ENCODE peak calls at places on chromosomes 6 and 20, in ten cellular contexts. F is CD4-positive, alpha-beta T cell; G is breast epithelium; A is HFF-Myc; J is progenitor cell of endocrine pancreas; M is A549; T is H1; R is WTC11; O is AG09309; Q is fibroblast of lung. Y is an unnamed sample.

GRCh38 chr6:151330130-151330715 is 61.1 kb downstream of the ZBTB2 start:
- DNase-seq in J (no peak), F (no peak), O (peak; percentile 75), Q (peak; percentile 78), T (no peak), G (no peak), M (no peak), A (peak; percentile 81), R (no peak), Y (peak; percentile 67)

GRCh38 chr20:53981752-53982437 is 88.5 kb downstream of the BCAS1 start:
- DNase-seq in Q (peak; percentile 32), J (no peak), M (no peak), O (no peak), R (no peak), A (no peak), G (no peak), T (no peak), F (no peak), Y (no peak)

GRCh38 chr6:119442776-119443184 is 93.2 kb upstream of the MAN1A1 start:
- DNase-seq in T (no peak), M (no peak), O (no peak), F (no peak), J (no peak), Q (no peak), G (peak; percentile 21), A (no peak), R (no peak), Y (no peak)

GRCh38 chr20:50194831-50195523 is 4.3 kb downstream of the CEBPB start:
- DNase-seq in J (no peak), G (no peak), F (no peak), T (no peak), O (no peak), R (no peak), Q (no peak), A (no peak), M (peak; percentile 47), Y (no peak)

GRCh38 chr6:34519971-34520644 is 36.0 kb downstream of the SPDEF start:
- DNase-seq in M (no peak), A (no peak), R (peak; percentile 6), O (no peak), G (no peak), J (no peak), F (no peak), Q (no peak), T (no peak), Y (no peak)

GRCh38 chr6:56802570-56802969 is 152.3 kb upstream of the BEND6 start:
- DNase-seq in M (peak; percentile 56), R (no peak), O (no peak), Q (peak; percentile 79), J (no peak), A (peak; percentile 59), F (no peak), T (no peak), G (no peak), Y (no peak)

GRCh38 chr20:43550456-43550855 is 8.4 kb upstream of the SGK2 start:
- DNase-seq in T (no peak), A (no peak), G (no peak), F (no peak), R (no peak), Q (no peak), J (no peak), O (no peak), M (no peak), Y (no peak)

GRCh38 chr6:38959138-38959537 is 89.4 kb upstream of the GLP1R start:
- DNase-seq in J (no peak), T (no peak), M (no peak), F (no peak), A (no peak), G (no peak), R (no peak), Q (no peak), O (no peak), Y (no peak)

GRCh38 chr6:141483561-141484061 is 649.1 kb upstream of the GJE1 start:
- DNase-seq in F (peak; percentile 14), O (peak; percentile 97), J (no peak), R (no peak), Q (peak; percentile 93), M (peak; percentile 51), G (no peak), T (no peak), A (peak; percentile 81), Y (peak; percentile 61)

GRCh38 chr6:7045331-7045730 is 62.4 kb upstream of the RREB1 start:
- DNase-seq in O (no peak), R (no peak), A (no peak), F (no peak), J (no peak), Q (no peak), G (no peak), M (no peak), T (no peak), Y (no peak)

GRCh38 chr6:4377635-4378034 is 242.3 kb upstream of the ECI2 start:
- DNase-seq in A (no peak), T (no peak), Q (no peak), R (no peak), O (no peak), G (no peak), J (no peak), F (no peak), M (no peak), Y (no peak)

GRCh38 chr6:105560611-105561066 is 157.8 kb upstream of the PREP start:
- DNase-seq in A (no peak), T (no peak), J (no peak), M (no peak), F (no peak), Q (peak; percentile 75), G (no peak), O (peak; percentile 25), R (no peak), Y (no peak)

GRCh38 chr20:45902199-45902701 is 9.7 kb downstream of the PLTP start:
- DNase-seq in T (no peak), Q (no peak), G (no peak), O (no peak), A (no peak), M (no peak), J (no peak), F (no peak), R (no peak), Y (no peak)

GRCh38 chr6:21653902-21654301 is 60.4 kb downstream of the SOX4 start:
- DNase-seq in G (no peak), A (no peak), M (no peak), Q (no peak), R (peak; percentile 44), O (no peak), T (no peak), F (no peak), J (no peak), Y (no peak)

GRCh38 chr6:46486186-46486585 is 5.1 kb downstream of the RCAN2 start:
- DNase-seq in G (no peak), Q (no peak), O (no peak), M (no peak), T (no peak), R (no peak), A (no peak), J (no peak), F (no peak), Y (no peak)

GRCh38 chr6:46491789-46492547 is 719 bp upstream of the RCAN2 start:
- DNase-seq in A (no peak), Q (peak; percentile 3), M (peak; percentile 14), O (no peak), G (peak; percentile 23), J (peak; percentile 48), F (no peak), T (no peak), R (peak; percentile 56), Y (no peak)

GRCh38 chr6:46491201-46491788 is at the start of gene RCAN2:
- DNase-seq in A (no peak), M (peak; percentile 17), J (peak; percentile 59), F (peak; percentile 2), Q (peak; percentile 25), O (no peak), T (peak; percentile 61), R (peak; percentile 76), G (peak; percentile 25), Y (peak; percentile 12)

GRCh38 chr6:46490425-46491200 is 636 bp downstream of the RCAN2 start:
- DNase-seq in T (no peak), M (no peak), J (peak; percentile 77), G (no peak), R (peak; percentile 74), A (no peak), O (no peak), F (no peak), Q (no peak), Y (no peak)
- TF ChIP-seq CTCF in T (peak; percentile 45), M (no peak), J (peak; percentile 69), G (no peak), R (peak; percentile 39), A (peak; percentile 46), O (peak; percentile 40), F (no peak), Q (peak; percentile 22), Y (peak; percentile 34)

GRCh38 chr20:17968366-17969275 is at the start of the genes MGME1 and SNX5:
- DNase-seq in G (peak; percentile 96), Q (peak; percentile 99), O (peak; percentile 97), A (peak; percentile 98), M (peak; percentile 100), R (peak; percentile 99), F (peak; percentile 98), J (peak; percentile 98), T (peak; percentile 98), Y (peak; percentile 98)

GRCh38 chr20:17969884-17970409 is 1.1 kb downstream of the MGME1 start:
- DNase-seq in Q (peak; percentile 65), O (no peak), F (peak; percentile 7), J (no peak), M (no peak), T (no peak), R (no peak), G (peak; percentile 28), A (no peak), Y (no peak)

GRCh38 chr20:17967595-17968365 is 814 bp downstream of the SNX5 start:
- DNase-seq in J (no peak), G (no peak), O (no peak), M (no peak), Q (peak; percentile 61), T (no peak), R (no peak), A (no peak), F (no peak), Y (no peak)

GRCh38 chr20:17971571-17972013 is 2.8 kb downstream of the MGME1 start:
- DNase-seq in J (no peak), G (peak; percentile 44), F (no peak), R (no peak), Q (peak; percentile 83), M (no peak), A (no peak), T (no peak), O (no peak), Y (no peak)

GRCh38 chr20:17969276-17969883 is 562 bp downstream of the MGME1 start:
- DNase-seq in M (peak; percentile 59), J (no peak), T (no peak), O (no peak), A (no peak), R (no peak), F (peak; percentile 21), Q (no peak), G (peak; percentile 39), Y (no peak)
- TF ChIP-seq CTCF in M (no peak), J (no peak), T (no peak), O (no peak), A (no peak), R (no peak), F (no peak), Q (no peak), G (no peak), Y (no peak)

GRCh38 chr20:58838174-58838573 is 12.5 kb downstream of the GNAS-AS1 start:
- DNase-seq in M (no peak), R (no peak), O (no peak), T (no peak), G (no peak), A (no peak), F (no peak), J (no peak), Q (no peak), Y (no peak)
- TF ChIP-seq CTCF in M (no peak), R (no peak), O (no peak), T (peak; percentile 31), G (no peak), A (no peak), F (no peak), J (no peak), Q (no peak), Y (no peak)

GRCh38 chr6:101077344-101077743 is 196.2 kb upstream of the ASCC3 start:
- DNase-seq in Q (no peak), R (no peak), A (no peak), G (no peak), T (no peak), M (no peak), J (no peak), O (no peak), F (no peak), Y (no peak)
- TF ChIP-seq CTCF in Q (no peak), R (no peak), A (no peak), G (no peak), T (no peak), M (no peak), J (no peak), O (no peak), F (no peak), Y (no peak)